ENCODE peak calls at places on chromosome 10, in six cellular contexts. H is activated CD8-positive, alpha-beta memory T cell treated with anti-CD3 and anti-CD28 coated beads for 4 hours; R is EL; N is IMR-90; C is nucleus accumbens; D is progenitor cell of endocrine pancreas. O is an unnamed sample.

GRCh38 chr10:50452603-50453002 is 171.2 kb downstream of the SGMS1 start:
- DNase-seq in H (no peak), R (no peak), N (no peak), C (no peak), D (no peak), O (no peak)

GRCh38 chr10:121077331-121077730 is 226.2 kb downstream of the WDR11 start:
- DNase-seq in H (no peak), R (no peak), N (no peak), C (no peak), D (no peak), O (no peak)

GRCh38 chr10:132063432-132063831 is 2.3 kb upstream of the JAKMIP3 start:
- DNase-seq in H (no peak), R (no peak), N (no peak), C (no peak), D (no peak), O (no peak)

GRCh38 chr10:44054046-44054445 is 330.9 kb downstream of the CXCL12 start:
- DNase-seq in H (no peak), R (no peak), N (no peak), C (no peak), D (no peak), O (no peak)

GRCh38 chr10:61921143-61921542 is 19.6 kb downstream of the ARID5B start:
- DNase-seq in H (no peak), R (no peak), N (no peak), C (no peak), D (no peak), O (no peak)

GRCh38 chr10:89352039-89352597 is 24.3 kb downstream of the IFIT3 start:
- DNase-seq in H (no peak), R (peak; percentile 98), N (peak; percentile 98), C (no peak), D (peak; percentile 20), O (no peak)

GRCh38 chr10:46558411-46559185 is 2.1 kb upstream of the GPRIN2 start:
- DNase-seq in H (no peak), R (no peak), N (no peak), C (no peak), D (peak; percentile 9), O (no peak)

GRCh38 chr10:97407211-97407951 is 6.2 kb upstream of the RRP12 start:
- DNase-seq in H (no peak), R (peak; percentile 80), N (peak; percentile 78), C (peak; percentile 21), D (peak; percentile 23), O (peak; percentile 84)

GRCh38 chr10:85545874-85546273 is 820.7 kb downstream of the GRID1 start:
- DNase-seq in H (no peak), R (no peak), N (no peak), C (no peak), D (no peak), O (no peak)

GRCh38 chr10:96718304-96718990 is 1.9 kb downstream of the PIK3AP1 start:
- DNase-seq in H (no peak), R (no peak), N (no peak), C (no peak), D (no peak), O (no peak)

GRCh38 chr10:21399392-21400015 is 126.0 kb downstream of the SKIDA1 start:
- DNase-seq in H (no peak), R (peak; percentile 96), N (peak; percentile 98), C (no peak), D (no peak), O (peak; percentile 73)

GRCh38 chr10:97321807-97322195 is 2.7 kb downstream of the FRAT1 start:
- DNase-seq in H (no peak), R (no peak), N (no peak), C (no peak), D (no peak), O (no peak)

GRCh38 chr10:14220026-14220425 is 110.7 kb downstream of the FRMD4A start:
- DNase-seq in H (no peak), R (no peak), N (peak; percentile 13), C (no peak), D (no peak), O (no peak)

GRCh38 chr10:31404640-31405039 is 85.6 kb downstream of the ZEB1 start:
- DNase-seq in H (no peak), R (peak; percentile 24), N (peak; percentile 27), C (no peak), D (no peak), O (no peak)

GRCh38 chr10:63711361-63711760 is 190.2 kb downstream of the REEP3 start:
- DNase-seq in H (no peak), R (no peak), N (no peak), C (no peak), D (no peak), O (peak; percentile 54)

GRCh38 chr10:70915806-70916205 is 27.4 kb upstream of the PCBD1 start:
- DNase-seq in H (no peak), R (no peak), N (no peak), C (no peak), D (no peak), O (no peak)

GRCh38 chr10:116819999-116820677 is 29.2 kb upstream of the ENO4 start:
- DNase-seq in H (no peak), R (no peak), N (no peak), C (no peak), D (no peak), O (no peak)

GRCh38 chr10:114301951-114302710 is 63.1 kb downstream of the VWA2 start:
- DNase-seq in H (no peak), R (no peak), N (no peak), C (no peak), D (no peak), O (peak; percentile 32)

GRCh38 chr10:48444861-48445841 is 138.7 kb downstream of the MAPK8 start:
- DNase-seq in H (no peak), R (peak; percentile 13), N (no peak), C (no peak), D (no peak), O (no peak)